ENCODE peak calls at places on chromosomes 3 and 15, in seven cellular contexts. One of them, this sample, is unnamed.

GRCh38 chr3:182967218-182968204 is 12.8 kb downstream of the DCUN1D1 start:
- DNase-seq in astrocyte of the spinal cord: no peak
- DNase-seq in transverse colon: no peak
- DNase-seq in lower lobe of right lung: no peak
- DNase-seq in CD8-positive, alpha-beta memory T cell: no peak
- DNase-seq in keratinocyte: no peak
- DNase-seq in dorsolateral prefrontal cortex: no peak
- DNase-seq in this sample: no peak

GRCh38 chr15:58434334-58434888 is 2.6 kb downstream of the LIPC start:
- DNase-seq in keratinocyte: no peak
- DNase-seq in CD8-positive, alpha-beta memory T cell: no peak
- DNase-seq in astrocyte of the spinal cord: no peak
- DNase-seq in dorsolateral prefrontal cortex: no peak
- DNase-seq in lower lobe of right lung: no peak
- DNase-seq in transverse colon: no peak
- DNase-seq in this sample: no peak

GRCh38 chr15:100880139-100880896 is 687 bp downstream of the ALDH1A3 start:
- DNase-seq in CD8-positive, alpha-beta memory T cell: no peak
- DNase-seq in astrocyte of the spinal cord: peak; percentile 35
- DNase-seq in transverse colon: no peak
- DNase-seq in dorsolateral prefrontal cortex: no peak
- DNase-seq in lower lobe of right lung: no peak
- DNase-seq in keratinocyte: no peak
- DNase-seq in this sample: no peak

GRCh38 chr3:41652931-41653330 is 309.0 kb downstream of the ULK4 start:
- DNase-seq in CD8-positive, alpha-beta memory T cell: no peak
- DNase-seq in dorsolateral prefrontal cortex: no peak
- DNase-seq in astrocyte of the spinal cord: peak; percentile 29
- DNase-seq in transverse colon: no peak
- DNase-seq in lower lobe of right lung: no peak
- DNase-seq in keratinocyte: no peak
- DNase-seq in this sample: no peak

GRCh38 chr15:51888593-51889195 is 59.2 kb downstream of the TMOD3 start:
- DNase-seq in keratinocyte: no peak
- DNase-seq in astrocyte of the spinal cord: no peak
- DNase-seq in CD8-positive, alpha-beta memory T cell: no peak
- DNase-seq in transverse colon: no peak
- DNase-seq in dorsolateral prefrontal cortex: no peak
- DNase-seq in lower lobe of right lung: no peak
- DNase-seq in this sample: no peak

GRCh38 chr15:92012368-92012629 is 158.8 kb downstream of the SLCO3A1 start:
- DNase-seq in dorsolateral prefrontal cortex: no peak
- DNase-seq in CD8-positive, alpha-beta memory T cell: no peak
- DNase-seq in astrocyte of the spinal cord: no peak
- DNase-seq in lower lobe of right lung: no peak
- DNase-seq in keratinocyte: no peak
- DNase-seq in transverse colon: no peak
- DNase-seq in this sample: no peak

GRCh38 chr3:53740946-53741345 is 105.3 kb downstream of the CHDH start:
- DNase-seq in CD8-positive, alpha-beta memory T cell: no peak
- DNase-seq in lower lobe of right lung: no peak
- DNase-seq in dorsolateral prefrontal cortex: no peak
- DNase-seq in keratinocyte: no peak
- DNase-seq in transverse colon: no peak
- DNase-seq in astrocyte of the spinal cord: peak; percentile 47
- DNase-seq in this sample: no peak

GRCh38 chr3:188286087-188286513 is 132.1 kb downstream of the LPP start:
- DNase-seq in keratinocyte: peak; percentile 87
- DNase-seq in transverse colon: no peak
- DNase-seq in astrocyte of the spinal cord: peak; percentile 98
- DNase-seq in dorsolateral prefrontal cortex: no peak
- DNase-seq in CD8-positive, alpha-beta memory T cell: no peak
- DNase-seq in lower lobe of right lung: no peak
- DNase-seq in this sample: peak; percentile 99

GRCh38 chr15:68991723-68992122 is 22.8 kb upstream of the NOX5 start:
- DNase-seq in dorsolateral prefrontal cortex: no peak
- DNase-seq in CD8-positive, alpha-beta memory T cell: no peak
- DNase-seq in keratinocyte: no peak
- DNase-seq in lower lobe of right lung: no peak
- DNase-seq in astrocyte of the spinal cord: no peak
- DNase-seq in transverse colon: no peak
- DNase-seq in this sample: no peak

GRCh38 chr3:16311960-16312451 is 47.0 kb downstream of the OXNAD1 start:
- DNase-seq in transverse colon: peak; percentile 30
- DNase-seq in astrocyte of the spinal cord: peak; percentile 45
- DNase-seq in keratinocyte: no peak
- DNase-seq in dorsolateral prefrontal cortex: no peak
- DNase-seq in lower lobe of right lung: no peak
- DNase-seq in CD8-positive, alpha-beta memory T cell: peak; percentile 33
- DNase-seq in this sample: no peak

GRCh38 chr3:172321035-172321434 is 127.2 kb downstream of the GHSR start:
- DNase-seq in transverse colon: no peak
- DNase-seq in lower lobe of right lung: no peak
- DNase-seq in dorsolateral prefrontal cortex: no peak
- DNase-seq in CD8-positive, alpha-beta memory T cell: no peak
- DNase-seq in keratinocyte: no peak
- DNase-seq in astrocyte of the spinal cord: peak; percentile 49
- DNase-seq in this sample: no peak

GRCh38 chr15:60083318-60083717 is 79.2 kb downstream of the FOXB1 start:
- DNase-seq in transverse colon: no peak
- DNase-seq in lower lobe of right lung: no peak
- DNase-seq in keratinocyte: no peak
- DNase-seq in dorsolateral prefrontal cortex: no peak
- DNase-seq in CD8-positive, alpha-beta memory T cell: no peak
- DNase-seq in astrocyte of the spinal cord: peak; percentile 54
- DNase-seq in this sample: no peak

GRCh38 chr15:74809242-74809641 is 3.4 kb upstream of the LMAN1L start:
- DNase-seq in keratinocyte: no peak
- DNase-seq in CD8-positive, alpha-beta memory T cell: no peak
- DNase-seq in lower lobe of right lung: no peak
- DNase-seq in transverse colon: no peak
- DNase-seq in dorsolateral prefrontal cortex: no peak
- DNase-seq in astrocyte of the spinal cord: no peak
- DNase-seq in this sample: no peak

GRCh38 chr3:71341721-71342120 is 241.8 kb downstream of the FOXP1 start:
- DNase-seq in dorsolateral prefrontal cortex: no peak
- DNase-seq in astrocyte of the spinal cord: peak; percentile 86
- DNase-seq in lower lobe of right lung: no peak
- DNase-seq in transverse colon: no peak
- DNase-seq in CD8-positive, alpha-beta memory T cell: no peak
- DNase-seq in keratinocyte: no peak
- DNase-seq in this sample: peak; percentile 67

GRCh38 chr15:98160236-98160635 is 199.7 kb downstream of the ARRDC4 start:
- DNase-seq in keratinocyte: no peak
- DNase-seq in dorsolateral prefrontal cortex: no peak
- DNase-seq in lower lobe of right lung: no peak
- DNase-seq in CD8-positive, alpha-beta memory T cell: no peak
- DNase-seq in astrocyte of the spinal cord: no peak
- DNase-seq in transverse colon: no peak
- DNase-seq in this sample: no peak

GRCh38 chr3:171516765-171517164 is 56.6 kb upstream of the TNIK start:
- DNase-seq in transverse colon: no peak
- DNase-seq in keratinocyte: no peak
- DNase-seq in CD8-positive, alpha-beta memory T cell: no peak
- DNase-seq in lower lobe of right lung: no peak
- DNase-seq in astrocyte of the spinal cord: no peak
- DNase-seq in dorsolateral prefrontal cortex: no peak
- DNase-seq in this sample: no peak

GRCh38 chr15:78455749-78456148 is 17.7 kb downstream of the IREB2 start:
- DNase-seq in dorsolateral prefrontal cortex: no peak
- DNase-seq in CD8-positive, alpha-beta memory T cell: no peak
- DNase-seq in keratinocyte: no peak
- DNase-seq in transverse colon: no peak
- DNase-seq in lower lobe of right lung: no peak
- DNase-seq in astrocyte of the spinal cord: no peak
- DNase-seq in this sample: no peak

GRCh38 chr15:60933914-60934885 is 294.9 kb downstream of the RORA start:
- DNase-seq in keratinocyte: no peak
- DNase-seq in astrocyte of the spinal cord: no peak
- DNase-seq in CD8-positive, alpha-beta memory T cell: no peak
- DNase-seq in lower lobe of right lung: no peak
- DNase-seq in dorsolateral prefrontal cortex: no peak
- DNase-seq in transverse colon: no peak
- DNase-seq in this sample: no peak

GRCh38 chr3:35908366-35909232 is 269.3 kb downstream of the ARPP21 start:
- DNase-seq in lower lobe of right lung: peak; percentile 55
- DNase-seq in CD8-positive, alpha-beta memory T cell: peak; percentile 1
- DNase-seq in keratinocyte: no peak
- DNase-seq in astrocyte of the spinal cord: peak; percentile 84
- DNase-seq in dorsolateral prefrontal cortex: peak; percentile 88
- DNase-seq in transverse colon: peak; percentile 29
- DNase-seq in this sample: peak; percentile 30

GRCh38 chr3:144521131-144521530 is 549.5 kb downstream of the DIPK2A start:
- DNase-seq in lower lobe of right lung: no peak
- DNase-seq in astrocyte of the spinal cord: no peak
- DNase-seq in CD8-positive, alpha-beta memory T cell: no peak
- DNase-seq in transverse colon: no peak
- DNase-seq in keratinocyte: no peak
- DNase-seq in dorsolateral prefrontal cortex: no peak
- DNase-seq in this sample: no peak

GRCh38 chr3:123357275-123357674 is 91.6 kb downstream of the ADCY5 start:
- DNase-seq in CD8-positive, alpha-beta memory T cell: no peak
- DNase-seq in dorsolateral prefrontal cortex: no peak
- DNase-seq in astrocyte of the spinal cord: no peak
- DNase-seq in keratinocyte: no peak
- DNase-seq in transverse colon: no peak
- DNase-seq in lower lobe of right lung: no peak
- DNase-seq in this sample: no peak

GRCh38 chr3:186280737-186281136 is 81.3 kb downstream of the DGKG start:
- DNase-seq in lower lobe of right lung: no peak
- DNase-seq in CD8-positive, alpha-beta memory T cell: no peak
- DNase-seq in astrocyte of the spinal cord: no peak
- DNase-seq in dorsolateral prefrontal cortex: no peak
- DNase-seq in transverse colon: no peak
- DNase-seq in keratinocyte: no peak
- DNase-seq in this sample: no peak
- H3K4me3 ChIP-seq in lower lobe of right lung: no peak overlapping the region
- H3K4me3 ChIP-seq in CD8-positive, alpha-beta memory T cell: no peak overlapping the region
- H3K4me3 ChIP-seq in astrocyte of the spinal cord: no peak overlapping the region
- H3K4me3 ChIP-seq in dorsolateral prefrontal cortex: no peak overlapping the region
- H3K4me3 ChIP-seq in transverse colon: no peak overlapping the region
- H3K4me3 ChIP-seq in keratinocyte: no peak overlapping the region
- H3K4me3 ChIP-seq in this sample: no peak overlapping the region

GRCh38 chr3:45218578-45219390 is 7.3 kb downstream of the TMEM158 start:
- DNase-seq in CD8-positive, alpha-beta memory T cell: no peak
- DNase-seq in dorsolateral prefrontal cortex: no peak
- DNase-seq in lower lobe of right lung: no peak
- DNase-seq in astrocyte of the spinal cord: peak; percentile 64
- DNase-seq in keratinocyte: no peak
- DNase-seq in transverse colon: no peak
- DNase-seq in this sample: peak; percentile 21
- H3K4me3 ChIP-seq in CD8-positive, alpha-beta memory T cell: no peak overlapping the region
- H3K4me3 ChIP-seq in dorsolateral prefrontal cortex: no peak overlapping the region
- H3K4me3 ChIP-seq in lower lobe of right lung: no peak overlapping the region
- H3K4me3 ChIP-seq in astrocyte of the spinal cord: no peak overlapping the region
- H3K4me3 ChIP-seq in keratinocyte: no peak overlapping the region
- H3K4me3 ChIP-seq in transverse colon: no peak overlapping the region
- H3K4me3 ChIP-seq in this sample: no peak overlapping the region

GRCh38 chr3:197951392-197951990 is 1.5 kb downstream of the RPL35A start:
- DNase-seq in dorsolateral prefrontal cortex: no peak
- DNase-seq in CD8-positive, alpha-beta memory T cell: no peak
- DNase-seq in astrocyte of the spinal cord: no peak
- DNase-seq in keratinocyte: no peak
- DNase-seq in lower lobe of right lung: no peak
- DNase-seq in transverse colon: no peak
- DNase-seq in this sample: no peak

GRCh38 chr3:197953325-197953724 is 3.3 kb downstream of the RPL35A start:
- DNase-seq in CD8-positive, alpha-beta memory T cell: no peak
- DNase-seq in lower lobe of right lung: no peak
- DNase-seq in keratinocyte: no peak
- DNase-seq in transverse colon: no peak
- DNase-seq in astrocyte of the spinal cord: no peak
- DNase-seq in dorsolateral prefrontal cortex: no peak
- DNase-seq in this sample: no peak

GRCh38 chr3:197950661-197951029 is 655 bp downstream of the RPL35A start:
- DNase-seq in CD8-positive, alpha-beta memory T cell: no peak
- DNase-seq in keratinocyte: no peak
- DNase-seq in lower lobe of right lung: no peak
- DNase-seq in transverse colon: no peak
- DNase-seq in astrocyte of the spinal cord: no peak
- DNase-seq in dorsolateral prefrontal cortex: no peak
- DNase-seq in this sample: no peak

GRCh38 chr3:197953881-197954280 is 3.9 kb downstream of the RPL35A start:
- DNase-seq in CD8-positive, alpha-beta memory T cell: no peak
- DNase-seq in transverse colon: no peak
- DNase-seq in keratinocyte: no peak
- DNase-seq in astrocyte of the spinal cord: peak; percentile 78
- DNase-seq in lower lobe of right lung: no peak
- DNase-seq in dorsolateral prefrontal cortex: no peak
- DNase-seq in this sample: no peak

DNA sequence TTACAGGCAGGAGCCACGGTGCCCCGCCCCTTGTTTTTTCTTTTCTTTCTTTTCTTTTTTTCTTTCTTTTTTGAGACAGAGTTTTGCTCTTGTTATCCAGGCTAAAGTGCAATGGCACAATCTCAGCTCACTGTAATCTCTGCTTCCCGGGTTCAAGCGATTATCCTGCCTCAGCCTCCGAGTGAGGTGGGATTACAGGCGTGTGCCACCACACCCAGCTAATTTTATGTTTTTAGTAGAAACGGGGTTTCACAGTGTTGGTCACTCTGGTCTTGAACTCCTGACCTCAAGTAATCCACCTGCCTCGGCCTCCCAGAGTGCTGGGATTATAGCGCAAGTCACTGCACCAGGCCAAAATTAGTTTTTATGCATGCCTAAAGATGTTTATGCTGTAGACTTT is 2.5 kb downstream of the RPL35A start:
- DNase-seq in astrocyte of the spinal cord: no peak
- DNase-seq in transverse colon: no peak
- DNase-seq in CD8-positive, alpha-beta memory T cell: no peak
- DNase-seq in lower lobe of right lung: no peak
- DNase-seq in dorsolateral prefrontal cortex: no peak
- DNase-seq in keratinocyte: no peak
- DNase-seq in this sample: no peak
- H3K4me3 ChIP-seq in astrocyte of the spinal cord: no peak overlapping the region
- H3K4me3 ChIP-seq in transverse colon: no peak overlapping the region
- H3K4me3 ChIP-seq in CD8-positive, alpha-beta memory T cell: no peak overlapping the region
- H3K4me3 ChIP-seq in lower lobe of right lung: no peak overlapping the region
- H3K4me3 ChIP-seq in dorsolateral prefrontal cortex: no peak overlapping the region
- H3K4me3 ChIP-seq in keratinocyte: no peak overlapping the region
- H3K4me3 ChIP-seq in this sample: no peak overlapping the region

GRCh38 chr15:90893175-90894090 is 9.1 kb downstream of the FES start:
- DNase-seq in lower lobe of right lung: no peak
- DNase-seq in transverse colon: no peak
- DNase-seq in keratinocyte: no peak
- DNase-seq in dorsolateral prefrontal cortex: no peak
- DNase-seq in astrocyte of the spinal cord: no peak
- DNase-seq in CD8-positive, alpha-beta memory T cell: no peak
- DNase-seq in this sample: no peak

GRCh38 chr15:90892023-90892422 is 7.7 kb downstream of the FES start:
- DNase-seq in astrocyte of the spinal cord: no peak
- DNase-seq in transverse colon: no peak
- DNase-seq in dorsolateral prefrontal cortex: no peak
- DNase-seq in keratinocyte: no peak
- DNase-seq in CD8-positive, alpha-beta memory T cell: no peak
- DNase-seq in lower lobe of right lung: no peak
- DNase-seq in this sample: no peak

GRCh38 chr15:90891346-90891949 is 7.1 kb downstream of the FES start:
- DNase-seq in keratinocyte: no peak
- DNase-seq in lower lobe of right lung: peak; percentile 24
- DNase-seq in CD8-positive, alpha-beta memory T cell: no peak
- DNase-seq in dorsolateral prefrontal cortex: no peak
- DNase-seq in transverse colon: no peak
- DNase-seq in astrocyte of the spinal cord: no peak
- DNase-seq in this sample: no peak

GRCh38 chr15:90890839-90891238 is 6.5 kb downstream of the FES start:
- DNase-seq in transverse colon: no peak
- DNase-seq in lower lobe of right lung: no peak
- DNase-seq in keratinocyte: no peak
- DNase-seq in CD8-positive, alpha-beta memory T cell: no peak
- DNase-seq in astrocyte of the spinal cord: no peak
- DNase-seq in dorsolateral prefrontal cortex: no peak
- DNase-seq in this sample: no peak

GRCh38 chr15:90892498-90893174 is 8.3 kb downstream of the FES start:
- DNase-seq in keratinocyte: no peak
- DNase-seq in astrocyte of the spinal cord: no peak
- DNase-seq in CD8-positive, alpha-beta memory T cell: no peak
- DNase-seq in dorsolateral prefrontal cortex: no peak
- DNase-seq in transverse colon: no peak
- DNase-seq in lower lobe of right lung: no peak
- DNase-seq in this sample: no peak
- H3K4me3 ChIP-seq in keratinocyte: no peak overlapping the region
- H3K4me3 ChIP-seq in astrocyte of the spinal cord: no peak overlapping the region
- H3K4me3 ChIP-seq in CD8-positive, alpha-beta memory T cell: no peak overlapping the region
- H3K4me3 ChIP-seq in dorsolateral prefrontal cortex: no peak overlapping the region
- H3K4me3 ChIP-seq in transverse colon: no peak overlapping the region
- H3K4me3 ChIP-seq in lower lobe of right lung: no peak overlapping the region
- H3K4me3 ChIP-seq in this sample: no peak overlapping the region